ENCODE peak calls at places on chromosomes 12 and 14, in eight cellular contexts. Q is AG04450, K is thyroid gland, V is astrocyte, C is A549, G is RWPE2, D is H9, M is brain microvascular endothelial cell. J is an unnamed sample.

GRCh38 chr12:131564843-131565242 is 146.0 kb upstream of the SFSWAP start:
- DNase-seq in Q (no peak), K (no peak), V (no peak), C (no peak), G (no peak), D (peak), M (no peak), J (no peak)

GRCh38 chr14:57287745-57288144 is 19.0 kb downstream of the AP5M1 start:
- DNase-seq in Q (no peak), K (no peak), V (no peak), C (no peak), G (no peak), D (no peak), M (no peak), J (no peak)

GRCh38 chr14:72519543-72519942 is 374.4 kb downstream of the DPF3 start:
- DNase-seq in Q (no peak), K (no peak), V (no peak), C (no peak), G (no peak), D (no peak), M (no peak), J (no peak)

GRCh38 chr12:107570721-107571120 is 114.9 kb upstream of the PWP1 start:
- DNase-seq in Q (peak), K (no peak), V (peak), C (no peak), G (no peak), D (no peak), M (peak), J (no peak)

GRCh38 chr12:226401-226800 is 12.4 kb upstream of the SLC6A12 start:
- DNase-seq in Q (no peak), K (no peak), V (no peak), C (no peak), G (no peak), D (peak), M (no peak), J (no peak)

GRCh38 chr14:100192672-100193416 is 33.4 kb upstream of the DEGS2 start:
- DNase-seq in Q (peak), K (peak), V (peak), C (peak), G (peak), D (peak), M (peak), J (peak)

GRCh38 chr12:78835493-78835892 is 29.1 kb upstream of the SYT1 start:
- DNase-seq in Q (no peak), K (no peak), V (no peak), C (no peak), G (no peak), D (no peak), M (no peak), J (no peak)

GRCh38 chr12:50314629-50315312 is 31.5 kb upstream of the LIMA1 start:
- DNase-seq in Q (peak), K (no peak), V (peak), C (peak), G (no peak), D (no peak), M (peak), J (peak)

GRCh38 chr14:105453847-105454246 is 20.8 kb upstream of the CRIP2 start:
- DNase-seq in Q (no peak), K (no peak), V (no peak), C (no peak), G (no peak), D (no peak), M (no peak), J (no peak)

GRCh38 chr12:4412462-4412861 is 33.0 kb upstream of the FGF23 start:
- DNase-seq in Q (no peak), K (no peak), V (no peak), C (no peak), G (no peak), D (no peak), M (no peak), J (no peak)

GRCh38 chr14:53260928-53261327 is 107.8 kb upstream of the DDHD1 start:
- DNase-seq in Q (no peak), K (no peak), V (no peak), C (no peak), G (no peak), D (no peak), M (no peak), J (no peak)

GRCh38 chr12:29743801-29744200 is 39.9 kb downstream of the TMTC1 start:
- DNase-seq in Q (peak), K (no peak), V (peak), C (no peak), G (no peak), D (peak), M (peak), J (peak)

GRCh38 chr14:90061849-90062794 is at the start of gene KCNK13:
- DNase-seq in Q (no peak), K (peak), V (no peak), C (peak), G (peak), D (peak), M (no peak), J (peak)

GRCh38 chr14:53043107-53043704 is 92.4 kb upstream of the FERMT2 start:
- DNase-seq in Q (peak), K (no peak), V (peak), C (no peak), G (no peak), D (no peak), M (no peak), J (no peak)

GRCh38 chr12:981176-981828 is 9.7 kb upstream of the ERC1 start:
- DNase-seq in Q (no peak), K (no peak), V (peak), C (no peak), G (no peak), D (no peak), M (no peak), J (peak)

GRCh38 chr12:67659296-67659695 is 10.8 kb downstream of the DYRK2 start:
- DNase-seq in Q (no peak), K (no peak), V (no peak), C (no peak), G (no peak), D (no peak), M (no peak), J (no peak)

GRCh38 chr12:89497005-89497404 is 27.6 kb downstream of the GALNT4 start:
- DNase-seq in Q (no peak), K (no peak), V (no peak), C (no peak), G (no peak), D (no peak), M (no peak), J (no peak)

GRCh38 chr14:21494902-21495762 is 16.0 kb downstream of the METTL3 start:
- DNase-seq in Q (no peak), K (no peak), V (peak), C (no peak), G (no peak), D (no peak), M (no peak), J (no peak)

GRCh38 chr12:83153156-83153555 is 466.4 kb downstream of the TMTC2 start:
- DNase-seq in Q (no peak), K (no peak), V (no peak), C (no peak), G (no peak), D (no peak), M (no peak), J (no peak)

GRCh38 chr12:83157604-83158003 is 470.9 kb downstream of the TMTC2 start:
- DNase-seq in Q (no peak), K (no peak), V (no peak), C (no peak), G (no peak), D (no peak), M (no peak), J (no peak)

GRCh38 chr12:83161451-83161850 is 474.7 kb downstream of the TMTC2 start:
- DNase-seq in Q (no peak), K (no peak), V (peak), C (no peak), G (no peak), D (no peak), M (peak), J (no peak)

GRCh38 chr12:83158613-83159207 is 472.0 kb downstream of the TMTC2 start:
- DNase-seq in Q (no peak), K (no peak), V (no peak), C (no peak), G (no peak), D (no peak), M (no peak), J (no peak)

DNA sequence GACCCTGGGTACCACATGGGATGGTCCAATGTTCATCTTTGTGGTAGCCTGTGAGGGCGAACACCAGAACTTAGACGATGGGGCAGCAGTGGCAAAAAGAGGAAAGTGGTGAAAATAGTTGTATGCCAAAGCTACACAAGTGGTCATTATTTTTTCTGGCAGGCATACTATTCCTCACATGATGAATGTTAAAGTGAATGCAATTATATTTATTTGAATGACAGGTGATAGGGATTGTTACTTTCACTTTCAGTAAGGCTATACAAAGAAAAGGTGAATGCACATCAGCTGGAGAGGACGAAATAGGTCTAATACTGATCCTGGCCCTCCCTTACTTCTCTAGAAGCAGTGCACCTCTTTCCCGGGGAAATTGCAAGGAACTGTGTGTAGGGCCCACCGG is 470.1 kb downstream of the TMTC2 start:
- DNase-seq in Q (no peak), K (no peak), V (no peak), C (no peak), G (no peak), D (no peak), M (no peak), J (no peak)
- H3K27ac ChIP-seq in Q (no peak), K (no peak), V (no peak), C (no peak), G (no peak), D (no peak), M (no peak), J (no peak)

GRCh38 chr14:32047791-32048190 is 29.3 kb upstream of the ARHGAP5 start:
- DNase-seq in Q (no peak), K (no peak), V (peak), C (no peak), G (no peak), D (no peak), M (no peak), J (no peak)

GRCh38 chr14:32044454-32044853 is 32.6 kb upstream of the ARHGAP5 start:
- DNase-seq in Q (no peak), K (no peak), V (no peak), C (no peak), G (no peak), D (no peak), M (no peak), J (no peak)

GRCh38 chr14:32054536-32054935 is 22.6 kb upstream of the ARHGAP5 start:
- DNase-seq in Q (no peak), K (no peak), V (no peak), C (no peak), G (no peak), D (no peak), M (no peak), J (no peak)

GRCh38 chr14:32050839-32051238 is 26.3 kb upstream of the ARHGAP5 start:
- DNase-seq in Q (no peak), K (no peak), V (no peak), C (no peak), G (no peak), D (no peak), M (no peak), J (no peak)

GRCh38 chr14:32049361-32050103 is 27.6 kb upstream of the ARHGAP5 start:
- DNase-seq in Q (no peak), K (no peak), V (peak), C (no peak), G (no peak), D (no peak), M (no peak), J (no peak)
- TF ChIP-seq CTCF in Q (no peak), K (no peak), V (no peak), C (no peak), G (no peak), D (no peak), M (no peak), J (no peak)

GRCh38 chr14:25537846-25538455 is 488.0 kb upstream of the STXBP6 start:
- DNase-seq in Q (no peak), K (no peak), V (no peak), C (peak), G (no peak), D (peak), M (no peak), J (no peak)
- H3K27ac ChIP-seq in Q (no peak), K (no peak), V (no peak), C (no peak), G (no peak), D (no peak), M (no peak), J (no peak)

DNA sequence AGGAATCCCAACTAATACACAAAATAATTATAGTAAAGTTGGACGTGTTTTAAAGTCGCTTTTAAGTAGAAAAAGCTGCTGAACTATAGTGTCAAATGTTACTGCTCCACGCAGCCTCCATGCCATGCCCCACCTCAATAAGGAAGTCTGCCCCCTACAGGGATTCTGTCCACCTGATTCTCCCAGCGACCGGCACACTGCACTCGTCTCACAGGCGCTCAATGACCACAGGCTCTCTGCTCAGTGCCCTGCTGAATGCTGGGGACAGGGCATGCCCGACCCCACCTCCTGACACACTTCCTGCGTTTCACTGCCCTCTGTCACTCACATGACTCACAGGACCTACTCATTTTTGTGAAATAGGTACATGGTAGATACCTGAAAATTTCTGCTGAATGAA is 48.9 kb downstream of the BDKRB1 start:
- DNase-seq in Q (no peak), K (no peak), V (no peak), C (peak), G (no peak), D (peak), M (no peak), J (peak)
- TF ChIP-seq CTCF in Q (peak), K (no peak), V (no peak), C (peak), G (peak), D (peak), M (peak), J (no peak)

DNA sequence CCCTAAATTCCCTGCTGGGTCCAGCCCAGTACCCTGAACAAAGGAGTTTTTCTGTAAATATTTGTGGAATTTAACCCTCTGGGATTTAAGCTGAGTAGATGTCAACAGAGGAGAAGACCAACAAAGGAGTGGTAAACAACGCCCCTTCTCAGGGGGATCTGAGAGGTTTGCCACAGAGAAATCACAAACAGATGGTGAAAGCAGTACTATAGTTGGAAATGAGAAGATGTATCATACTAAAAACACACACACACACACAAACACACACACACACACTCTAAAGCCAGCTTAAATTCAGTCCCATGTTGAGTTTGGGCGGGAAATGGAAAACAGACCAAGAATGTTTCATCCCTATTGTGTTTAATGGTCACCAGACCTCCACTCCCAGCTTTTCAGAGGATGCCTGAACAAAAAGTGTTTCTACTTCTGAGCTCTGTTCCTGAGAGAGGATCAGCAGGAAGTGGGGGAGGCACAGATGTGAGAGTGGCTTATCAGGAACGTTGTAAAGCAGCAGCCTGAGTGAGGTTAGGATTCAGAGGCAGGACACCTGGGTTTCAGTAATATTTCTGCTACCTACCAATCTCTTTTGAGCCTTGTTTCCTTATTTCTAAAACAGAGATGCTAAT is 3.2 kb downstream of the BIN2 start:
- DNase-seq in Q (no peak), K (no peak), V (peak), C (peak), G (no peak), D (peak), M (no peak), J (no peak)
- H3K27ac ChIP-seq in Q (no peak), K (no peak), V (no peak), C (peak), G (no peak), D (peak), M (no peak), J (no peak)

GRCh38 chr12:45948546-45948945 is 41.8 kb downstream of the SCAF11 start:
- DNase-seq in Q (no peak), K (no peak), V (no peak), C (no peak), G (no peak), D (no peak), M (no peak), J (no peak)
- TF ChIP-seq CTCF in Q (no peak), K (no peak), V (no peak), C (no peak), G (no peak), D (no peak), M (no peak), J (no peak)

GRCh38 chr12:14769837-14770494 is 33.3 kb downstream of the WBP11 start:
- DNase-seq in Q (no peak), K (peak), V (peak), C (peak), G (no peak), D (peak), M (peak), J (peak)
- H3K27ac ChIP-seq in Q (peak), K (peak), V (peak), C (peak), G (peak), D (peak), M (peak), J (peak)

GRCh38 chr12:65171073-65171472 is 1.7 kb downstream of the LEMD3 start:
- DNase-seq in Q (no peak), K (no peak), V (no peak), C (no peak), G (no peak), D (no peak), M (no peak), J (no peak)
- TF ChIP-seq CTCF in Q (no peak), K (no peak), V (no peak), C (no peak), G (no peak), D (no peak), M (no peak), J (no peak)

DNA sequence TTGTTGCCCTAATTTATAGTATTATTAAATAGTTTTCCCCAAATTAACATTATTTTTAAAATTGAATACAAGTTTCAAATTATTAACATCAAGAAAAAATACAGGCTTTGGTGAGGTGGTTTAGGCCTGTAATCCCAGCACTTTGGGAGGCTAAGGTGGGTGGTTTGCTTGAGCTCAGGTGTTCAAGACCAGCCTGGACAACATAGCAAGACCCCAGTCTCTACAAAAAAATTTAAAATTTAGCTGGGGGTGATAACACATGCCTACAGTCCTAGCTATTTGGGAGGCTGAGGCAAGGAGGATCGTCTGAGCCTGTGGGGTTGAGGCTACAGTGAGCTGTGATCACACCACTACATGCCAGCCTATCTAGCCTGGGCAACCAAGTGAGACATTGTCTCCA is 4.0 kb upstream of the DNAL1 start:
- DNase-seq in Q (no peak), K (no peak), V (no peak), C (no peak), G (no peak), D (no peak), M (no peak), J (no peak)
- H3K27ac ChIP-seq in Q (no peak), K (no peak), V (no peak), C (no peak), G (no peak), D (no peak), M (no peak), J (no peak)

GRCh38 chr12:55972906-55973597 is 826 bp upstream of the RAB5B start:
- DNase-seq in Q (no peak), K (no peak), V (peak), C (no peak), G (no peak), D (no peak), M (peak), J (no peak)

GRCh38 chr12:55972045-55972843 is 1.6 kb upstream of the RAB5B start:
- DNase-seq in Q (no peak), K (peak), V (peak), C (peak), G (no peak), D (no peak), M (peak), J (peak)

GRCh38 chr12:55970775-55971174 is 3.1 kb upstream of the RAB5B start:
- DNase-seq in Q (no peak), K (no peak), V (no peak), C (no peak), G (no peak), D (no peak), M (peak), J (no peak)

GRCh38 chr12:55974308-55974724 is 438 bp downstream of the RAB5B start:
- DNase-seq in Q (no peak), K (peak), V (peak), C (peak), G (no peak), D (no peak), M (peak), J (peak)

GRCh38 chr12:55973598-55974307 is at the start of gene RAB5B:
- DNase-seq in Q (peak), K (peak), V (peak), C (peak), G (peak), D (peak), M (peak), J (peak)
- TF ChIP-seq CTCF in Q (peak), K (no peak), V (no peak), C (no peak), G (no peak), D (no peak), M (no peak), J (no peak)